ENCODE peak calls at places on chromosomes 12 and 14, in five cellular contexts. Q is stimulated activated naive B cell treated with anti-CD40 and anti-IgM and Interleukin-4, amounts not matched to agents 10 μg/mL and 1 μg/mL and 100 μg/mL, for 72 hours; E is fibroblast of mammary gland; B is Kasumi-1; G is tibial nerve. O is an unnamed sample.

GRCh38 chr12:71710276-71711125 is 24.6 kb downstream of the TMEM19 start:
- DNase-seq in Q (no peak), E (peak), B (no peak), G (no peak), O (no peak)

GRCh38 chr12:121974026-121974985 is 47.4 kb upstream of the BCL7A start:
- DNase-seq in Q (no peak), E (no peak), B (no peak), G (no peak), O (no peak)

GRCh38 chr12:84497819-84498218 is 414.8 kb downstream of the SLC6A15 start:
- DNase-seq in Q (no peak), E (peak), B (peak), G (no peak), O (no peak)

GRCh38 chr14:73245401-73246325 is 8.4 kb downstream of the PAPLN start:
- DNase-seq in Q (peak), E (peak), B (peak), G (no peak), O (no peak)

GRCh38 chr14:52313903-52314481 is at the start of gene PTGER2:
- DNase-seq in Q (peak), E (peak), B (peak), G (peak), O (peak)

GRCh38 chr14:34662558-34663088 is 32.7 kb upstream of the SNX6 start:
- DNase-seq in Q (no peak), E (peak), B (no peak), G (no peak), O (no peak)

GRCh38 chr14:23524954-23525353 is 26.6 kb downstream of the ZFHX2 start:
- DNase-seq in Q (no peak), E (no peak), B (no peak), G (no peak), O (no peak)

GRCh38 chr12:122327014-122327413 is 60.7 kb upstream of the VPS33A start:
- DNase-seq in Q (no peak), E (no peak), B (no peak), G (no peak), O (no peak)

GRCh38 chr12:28374556-28374955 is 184.3 kb downstream of the CCDC91 start:
- DNase-seq in Q (no peak), E (peak), B (no peak), G (no peak), O (no peak)

GRCh38 chr14:102964152-102964730 is 41.8 kb downstream of the AMN start:
- DNase-seq in Q (no peak), E (no peak), B (no peak), G (no peak), O (no peak)

GRCh38 chr12:24839268-24839791 is 109.6 kb downstream of the BCAT1 start:
- DNase-seq in Q (peak), E (peak), B (no peak), G (no peak), O (no peak)

GRCh38 chr12:70576341-70577282 is 60.6 kb downstream of the PTPRB start:
- DNase-seq in Q (no peak), E (peak), B (peak), G (no peak), O (peak)

GRCh38 chr14:74667758-74668157 is 45.1 kb downstream of the AREL1 start:
- DNase-seq in Q (no peak), E (peak), B (no peak), G (no peak), O (no peak)

GRCh38 chr12:57214398-57214781 is 2.2 kb upstream of the NXPH4 start:
- DNase-seq in Q (peak), E (peak), B (peak), G (no peak), O (no peak)

GRCh38 chr12:24902521-24903304 is 46.2 kb downstream of the BCAT1 start:
- DNase-seq in Q (no peak), E (peak), B (no peak), G (no peak), O (no peak)

GRCh38 chr12:92416385-92416812 is 270.8 kb upstream of the BTG1 start:
- DNase-seq in Q (no peak), E (no peak), B (no peak), G (no peak), O (no peak)

GRCh38 chr12:96241484-96242256 is 47.5 kb downstream of the ELK3 start:
- DNase-seq in Q (no peak), E (peak), B (no peak), G (no peak), O (no peak)

GRCh38 chr12:47022296-47022695 is 57.1 kb upstream of the PCED1B start:
- DNase-seq in Q (no peak), E (peak), B (no peak), G (no peak), O (no peak)

GRCh38 chr12:80262372-80263170 is 163.2 kb downstream of the OTOGL start:
- DNase-seq in Q (no peak), E (peak), B (no peak), G (no peak), O (no peak)

GRCh38 chr14:35395283-35395682 is 9.3 kb downstream of the NFKBIA start:
- DNase-seq in Q (no peak), E (no peak), B (no peak), G (no peak), O (no peak)

GRCh38 chr12:84502907-84503787 is 409.5 kb downstream of the SLC6A15 start:
- DNase-seq in Q (peak), E (peak), B (peak), G (no peak), O (no peak)

GRCh38 chr12:56374726-56375597 is 12.3 kb upstream of the APOF start:
- DNase-seq in Q (no peak), E (no peak), B (no peak), G (no peak), O (no peak)

GRCh38 chr12:84913151-84913550 is 552 bp upstream of the SLC6A15 start:
- DNase-seq in Q (no peak), E (peak), B (no peak), G (no peak), O (no peak)

GRCh38 chr14:50064993-50065392 is 51.4 kb downstream of the VCPKMT start:
- DNase-seq in Q (peak), E (peak), B (peak), G (no peak), O (no peak)

GRCh38 chr14:92613008-92613658 is 99.6 kb downstream of the RIN3 start:
- DNase-seq in Q (no peak), E (no peak), B (peak), G (no peak), O (no peak)

GRCh38 chr12:120181991-120182631 is 12.4 kb downstream of the GCN1 start:
- DNase-seq in Q (no peak), E (peak), B (no peak), G (no peak), O (no peak)

GRCh38 chr12:30806989-30807694 is 52.4 kb upstream of the CAPRIN2 start:
- DNase-seq in Q (no peak), E (peak), B (peak), G (no peak), O (no peak)

GRCh38 chr12:51906452-51907082 is 737 bp upstream of the ACVRL1 start:
- DNase-seq in Q (no peak), E (no peak), B (no peak), G (no peak), O (no peak)

GRCh38 chr14:86712727-86713126 is 1182.8 kb downstream of the FLRT2 start:
- DNase-seq in Q (no peak), E (no peak), B (no peak), G (no peak), O (no peak)

GRCh38 chr12:109448707-109449390 is 28.3 kb downstream of the KCTD10 start:
- DNase-seq in Q (no peak), E (no peak), B (no peak), G (no peak), O (no peak)

GRCh38 chr12:132429932-132430643 is 59.9 kb upstream of the FBRSL1 start:
- DNase-seq in Q (peak), E (no peak), B (peak), G (no peak), O (no peak)

GRCh38 chr12:108234155-108234554 is 105.0 kb downstream of the CMKLR1 start:
- DNase-seq in Q (no peak), E (peak), B (no peak), G (no peak), O (no peak)

GRCh38 chr12:51009038-51009437 is 17.1 kb downstream of the SLC11A2 start:
- DNase-seq in Q (no peak), E (peak), B (peak), G (peak), O (no peak)

GRCh38 chr12:3646561-3647241 is 106.2 kb downstream of the CRACR2A start:
- DNase-seq in Q (no peak), E (no peak), B (no peak), G (no peak), O (no peak)

GRCh38 chr12:100141998-100142850 is 450 bp downstream of the BLTP3B start:
- DNase-seq in Q (no peak), E (no peak), B (peak), G (no peak), O (no peak)

GRCh38 chr12:34400423-34400881 is 378.2 kb downstream of the ALG10 start:
- DNase-seq in Q (no peak), E (no peak), B (no peak), G (no peak), O (no peak)

GRCh38 chr12:106113042-106113441 is 25.7 kb downstream of the NUAK1 start:
- DNase-seq in Q (no peak), E (no peak), B (no peak), G (no peak), O (no peak)

O was measured in NCI-H1048.